ENCODE peak calls at places on chromosomes 2 and 18, in six cellular contexts. K is GM12865, F is GM23248, Z is A549, I is stomach, G is fibroblast of the conjunctiva. J is an unnamed sample.

GRCh38 chr2:236659758-236660150 is 90.1 kb downstream of the ACKR3 start:
- DNase-seq in K (no peak), F (peak), Z (peak), I (no peak), G (no peak), J (peak)

GRCh38 chr2:203835420-203835819 is 32.2 kb upstream of the CTLA4 start:
- DNase-seq in K (no peak), F (no peak), Z (no peak), I (no peak), G (no peak), J (no peak)

GRCh38 chr2:101775636-101776035 is 78.1 kb downstream of the MAP4K4 start:
- DNase-seq in K (no peak), F (no peak), Z (no peak), I (no peak), G (no peak), J (no peak)

GRCh38 chr2:16314691-16315457 is 350.8 kb downstream of the CYRIA start:
- DNase-seq in K (no peak), F (no peak), Z (no peak), I (no peak), G (no peak), J (no peak)

GRCh38 chr2:161273038-161273760 is 35.0 kb upstream of the PSMD14 start:
- DNase-seq in K (peak), F (peak), Z (peak), I (no peak), G (peak), J (peak)

GRCh38 chr2:207531024-207531411 is 1.3 kb downstream of the CREB1 start:
- DNase-seq in K (peak), F (peak), Z (no peak), I (no peak), G (no peak), J (no peak)

GRCh38 chr18:12032786-12033642 is 51.7 kb downstream of the IMPA2 start:
- DNase-seq in K (no peak), F (peak), Z (no peak), I (no peak), G (no peak), J (peak)

GRCh38 chr2:238973038-238973772 is 125.3 kb downstream of the TWIST2 start:
- DNase-seq in K (no peak), F (peak), Z (no peak), I (no peak), G (no peak), J (peak)

GRCh38 chr2:217142649-217143266 is 282.9 kb upstream of the TNP1 start:
- DNase-seq in K (peak), F (peak), Z (peak), I (no peak), G (no peak), J (no peak)

GRCh38 chr2:32864761-32865160 is 82.0 kb upstream of the LTBP1 start:
- DNase-seq in K (no peak), F (peak), Z (no peak), I (no peak), G (peak), J (peak)

GRCh38 chr2:228048838-228049490 is 132.5 kb downstream of the SPHKAP start:
- DNase-seq in K (peak), F (peak), Z (peak), I (peak), G (peak), J (peak)

GRCh38 chr2:7838636-7839035 is 843.2 kb upstream of the ID2 start:
- DNase-seq in K (no peak), F (no peak), Z (no peak), I (no peak), G (no peak), J (peak)

GRCh38 chr2:113041871-113042270 is 10.8 kb downstream of the IL36B start:
- DNase-seq in K (no peak), F (no peak), Z (peak), I (no peak), G (no peak), J (no peak)

GRCh38 chr18:73118121-73118816 is 250.5 kb upstream of the NETO1 start:
- DNase-seq in K (no peak), F (peak), Z (no peak), I (no peak), G (peak), J (peak)

GRCh38 chr2:37686792-37687595 is 15.6 kb upstream of the CDC42EP3 start:
- DNase-seq in K (no peak), F (no peak), Z (no peak), I (no peak), G (no peak), J (peak)

J was measured in astrocyte.